ENCODE peak calls at places on chromosomes 6 and 20, in seven cellular contexts. I is AG10803, E is HCEC 1CT, K is erythroblast, J is Calu3, G is HS-5, Z is RWPE1. V is an unnamed sample.

GRCh38 chr20:4401601-4402000 is 320.1 kb upstream of the PRND start:
- DNase-seq in I (peak), E (peak), K (no peak), J (no peak), G (peak), Z (no peak), V (no peak)

GRCh38 chr6:159695984-159696383 is 2.9 kb upstream of the SOD2 start:
- DNase-seq in I (peak), E (peak), K (no peak), J (no peak), G (no peak), Z (no peak), V (no peak)

GRCh38 chr6:89475634-89476033 is 42.7 kb downstream of the ANKRD6 start:
- DNase-seq in I (no peak), E (no peak), K (no peak), J (no peak), G (no peak), Z (no peak), V (no peak)

GRCh38 chr6:27545271-27546046 is 72.6 kb upstream of the ZNF184 start:
- DNase-seq in I (peak), E (peak), K (peak), J (peak), G (peak), Z (peak), V (no peak)

GRCh38 chr6:113011803-113012202 is 664.7 kb downstream of the RFPL4B start:
- DNase-seq in I (peak), E (peak), K (no peak), J (no peak), G (no peak), Z (no peak), V (no peak)

GRCh38 chr6:52645976-52646375 is 24.9 kb upstream of the TMEM14A start:
- DNase-seq in I (no peak), E (no peak), K (no peak), J (no peak), G (no peak), Z (no peak), V (no peak)

GRCh38 chr20:58853466-58853865 is 950 bp downstream of the GNAS start:
- DNase-seq in I (no peak), E (no peak), K (no peak), J (no peak), G (no peak), Z (no peak), V (no peak)

GRCh38 chr20:32742322-32743236 is 688 bp downstream of the COMMD7 start:
- DNase-seq in I (no peak), E (no peak), K (no peak), J (no peak), G (no peak), Z (no peak), V (no peak)

GRCh38 chr20:19975436-19975799 is 41.7 kb upstream of the NAA20 start:
- DNase-seq in I (peak), E (peak), K (no peak), J (no peak), G (no peak), Z (peak), V (no peak)

GRCh38 chr6:4021862-4022715 is 56.8 kb downstream of the FAM217A start:
- DNase-seq in I (peak), E (peak), K (peak), J (no peak), G (peak), Z (no peak), V (no peak)

GRCh38 chr20:46196990-46197389 is 78.9 kb downstream of the CD40 start:
- DNase-seq in I (no peak), E (no peak), K (no peak), J (no peak), G (no peak), Z (no peak), V (no peak)

GRCh38 chr6:150346346-150346745 is 22.5 kb upstream of the IYD start:
- DNase-seq in I (peak), E (no peak), K (no peak), J (no peak), G (no peak), Z (no peak), V (no peak)

GRCh38 chr20:62645613-62646012 is 3.3 kb downstream of the SLCO4A1 start:
- DNase-seq in I (no peak), E (no peak), K (no peak), J (no peak), G (no peak), Z (no peak), V (no peak)

GRCh38 chr6:524803-525202 is 132.1 kb downstream of the HUS1B start:
- DNase-seq in I (no peak), E (no peak), K (no peak), J (no peak), G (no peak), Z (no peak), V (peak)

GRCh38 chr6:27136077-27136644 is 111.3 kb upstream of the PRSS16 start:
- DNase-seq in I (no peak), E (no peak), K (no peak), J (no peak), G (no peak), Z (no peak), V (no peak)

GRCh38 chr20:38997622-38998021 is 35.5 kb downstream of the DHX35 start:
- DNase-seq in I (no peak), E (no peak), K (peak), J (no peak), G (no peak), Z (no peak), V (no peak)

GRCh38 chr6:49540614-49541013 is 9.9 kb upstream of the C6orf141 start:
- DNase-seq in I (no peak), E (no peak), K (no peak), J (no peak), G (no peak), Z (peak), V (no peak)

GRCh38 chr6:52598123-52598823 is 21.4 kb upstream of the TRAM2 start:
- DNase-seq in I (peak), E (peak), K (peak), J (peak), G (no peak), Z (peak), V (peak)

GRCh38 chr6:2900821-2901644 is 2.1 kb downstream of the SERPINB9 start:
- DNase-seq in I (peak), E (no peak), K (no peak), J (no peak), G (no peak), Z (no peak), V (no peak)

GRCh38 chr6:11700118-11700718 is 78.4 kb downstream of the ADTRP start:
- DNase-seq in I (peak), E (peak), K (peak), J (no peak), G (no peak), Z (peak), V (no peak)

GRCh38 chr6:15473741-15474161 is 189.1 kb downstream of the DTNBP1 start:
- DNase-seq in I (peak), E (peak), K (no peak), J (no peak), G (peak), Z (no peak), V (no peak)

GRCh38 chr6:140040391-140040790 is 665.9 kb upstream of the CITED2 start:
- DNase-seq in I (no peak), E (peak), K (no peak), J (no peak), G (no peak), Z (peak), V (no peak)

GRCh38 chr20:9270831-9271230 is 201.9 kb downstream of the PLCB4 start:
- DNase-seq in I (peak), E (peak), K (no peak), J (no peak), G (peak), Z (no peak), V (no peak)

GRCh38 chr20:54067606-54068174 is 2.7 kb downstream of the BCAS1 start:
- DNase-seq in I (peak), E (no peak), K (peak), J (peak), G (no peak), Z (peak), V (peak)

GRCh38 chr6:5142915-5143314 is 57.8 kb downstream of the PPP1R3G start:
- DNase-seq in I (no peak), E (no peak), K (no peak), J (no peak), G (no peak), Z (no peak), V (no peak)

GRCh38 chr6:152845421-152845820 is 94.8 kb downstream of the VIP start:
- DNase-seq in I (no peak), E (no peak), K (no peak), J (no peak), G (no peak), Z (no peak), V (no peak)

GRCh38 chr20:56826306-56826970 is 197.3 kb downstream of the TFAP2C start:
- DNase-seq in I (peak), E (no peak), K (no peak), J (no peak), G (peak), Z (no peak), V (no peak)

GRCh38 chr6:147105786-147106185 is 98.4 kb upstream of the STXBP5 start:
- DNase-seq in I (no peak), E (no peak), K (no peak), J (no peak), G (no peak), Z (no peak), V (no peak)

GRCh38 chr6:44133003-44133931 is 5.9 kb downstream of the TMEM63B start:
- DNase-seq in I (peak), E (no peak), K (peak), J (peak), G (no peak), Z (peak), V (peak)

GRCh38 chr20:9100721-9101120 is 31.8 kb downstream of the PLCB4 start:
- DNase-seq in I (no peak), E (no peak), K (no peak), J (no peak), G (no peak), Z (no peak), V (no peak)

GRCh38 chr6:153099636-153100035 is 31.4 kb downstream of the RGS17 start:
- DNase-seq in I (no peak), E (no peak), K (peak), J (no peak), G (no peak), Z (no peak), V (no peak)

GRCh38 chr6:39451831-39452230 is 129.3 kb upstream of the KCNK16 start:
- DNase-seq in I (no peak), E (no peak), K (no peak), J (no peak), G (no peak), Z (no peak), V (no peak)

GRCh38 chr6:107704377-107705013 is 119.6 kb downstream of the SCML4 start:
- DNase-seq in I (peak), E (peak), K (peak), J (peak), G (no peak), Z (peak), V (no peak)

GRCh38 chr6:120302041-120302440 is 952.5 kb upstream of the MAN1A1 start:
- DNase-seq in I (no peak), E (no peak), K (no peak), J (no peak), G (no peak), Z (no peak), V (no peak)

GRCh38 chr6:164185342-164185920 is 770.9 kb downstream of the QKI start:
- DNase-seq in I (no peak), E (no peak), K (no peak), J (no peak), G (no peak), Z (no peak), V (no peak)

GRCh38 chr6:105733556-105734162 is 330.8 kb upstream of the PREP start:
- DNase-seq in I (peak), E (peak), K (peak), J (no peak), G (no peak), Z (peak), V (no peak)